ENCODE peak calls at places on chromosomes 13 and 19, in four cellular contexts. O is endothelial cell, J is cardiac muscle cell, L is breast epithelium. X is an unnamed sample.

GRCh38 chr13:111893071-111893606 is 173.8 kb upstream of the SOX1 start:
- DNase-seq in L (no peak), J (no peak), O (peak; percentile 79), X (no peak)

GRCh38 chr13:38421590-38422560 is 72.2 kb downstream of the UFM1 start:
- DNase-seq in J (peak; percentile 71), L (no peak), O (no peak), X (no peak)

GRCh38 chr19:19460761-19461265 is 54.5 kb downstream of the TSSK6 start:
- DNase-seq in O (peak; percentile 29), J (peak; percentile 48), L (peak; percentile 30), X (peak; percentile 81)

GRCh38 chr19:4581381-4582111 is 22.1 kb upstream of the SEMA6B start:
- DNase-seq in L (no peak), J (peak; percentile 58), O (no peak), X (no peak)

GRCh38 chr13:50116430-50116973 is 101.3 kb downstream of the KCNRG start:
- DNase-seq in O (no peak), L (no peak), J (no peak), X (no peak)

GRCh38 chr19:5289060-5289990 is 51.3 kb downstream of the PTPRS start:
- DNase-seq in L (no peak), J (no peak), O (no peak), X (no peak)

GRCh38 chr19:53507523-53508442 is 30.2 kb upstream of the ZNF331 start:
- DNase-seq in L (no peak), O (no peak), J (no peak), X (no peak)

GRCh38 chr13:19056355-19056880 is 125.2 kb downstream of the TUBA3C start:
- DNase-seq in L (no peak), J (no peak), O (no peak), X (no peak)

GRCh38 chr13:31204592-31204991 is 4.8 kb downstream of the B3GLCT start:
- DNase-seq in L (no peak), J (peak; percentile 61), O (no peak), X (no peak)

GRCh38 chr13:36430247-36431203 is 1.8 kb upstream of the CCNA1 start:
- DNase-seq in O (peak; percentile 4), L (no peak), J (peak; percentile 23), X (no peak)

GRCh38 chr13:76656496-76656895 is 229.7 kb downstream of the KCTD12 start:
- DNase-seq in O (no peak), L (no peak), J (no peak), X (no peak)

GRCh38 chr19:8673281-8673891 is 25.2 kb downstream of the ACTL9 start:
- DNase-seq in L (no peak), O (no peak), J (no peak), X (peak; percentile 33)

GRCh38 chr13:71408416-71408815 is 458.6 kb downstream of the DACH1 start:
- DNase-seq in O (no peak), J (no peak), L (no peak), X (no peak)

GRCh38 chr13:97307544-97307881 is 85.4 kb downstream of the MBNL2 start:
- DNase-seq in O (no peak), J (no peak), L (no peak), X (no peak)

GRCh38 chr19:30795727-30796126 is 423.5 kb downstream of the ZNF536 start:
- DNase-seq in O (no peak), J (no peak), L (no peak), X (no peak)

GRCh38 chr13:32881074-32881791 is 135.0 kb upstream of the KL start:
- DNase-seq in O (no peak), J (peak; percentile 68), L (no peak), X (no peak)

GRCh38 chr19:44800461-44800860 is 8.4 kb upstream of the BCAM start:
- DNase-seq in J (peak; percentile 83), L (peak; percentile 72), O (peak; percentile 94), X (peak; percentile 81)

GRCh38 chr19:41224632-41225031 is 5.6 kb downstream of the AXL start:
- DNase-seq in L (no peak), J (no peak), O (no peak), X (no peak)

GRCh38 chr19:35004517-35005255 is 4.6 kb downstream of the GRAMD1A start:
- DNase-seq in O (no peak), J (no peak), L (no peak), X (no peak)
- TF ChIP-seq CTCF in O (no peak), J (no peak), L (no peak), X (no peak)

GRCh38 chr19:13842294-13843103 is 34.4 kb upstream of the NANOS3 start:
- DNase-seq in L (peak; percentile 90), J (peak; percentile 84), O (peak; percentile 74), X (peak; percentile 88)
- TF ChIP-seq CTCF in L (no peak), J (no peak), O (no peak), X (no peak)

DNA sequence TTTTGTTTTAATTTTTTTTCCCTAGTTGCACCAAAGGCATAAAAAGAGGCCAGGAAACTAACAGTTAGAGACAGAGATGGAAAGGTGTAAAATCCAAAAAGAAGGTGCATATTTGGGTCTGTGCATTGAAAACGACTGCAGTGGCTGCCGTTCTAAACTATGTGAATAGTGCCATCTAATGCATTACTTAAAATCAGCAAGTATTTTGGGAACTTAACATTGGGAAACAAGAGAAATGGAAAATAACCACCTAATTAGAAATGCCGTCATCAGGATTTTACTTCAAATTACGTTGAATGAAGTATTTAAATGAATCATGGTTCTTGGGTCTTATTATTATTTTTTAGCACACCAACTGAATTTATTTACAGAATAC is 189.5 kb upstream of the MIR17HG start:
- DNase-seq in L (no peak), J (peak; percentile 15), O (no peak), X (no peak)
- TF ChIP-seq CTCF in L (no peak), J (no peak), O (no peak), X (peak; percentile 39)

GRCh38 chr19:55638864-55639359 is 1.9 kb upstream of the ZNF580 start:
- DNase-seq in O (peak; percentile 55), J (peak; percentile 41), L (no peak), X (no peak)
- TF ChIP-seq CTCF in O (peak; percentile 30), J (peak; percentile 46), L (no peak), X (peak; percentile 27)

DNA sequence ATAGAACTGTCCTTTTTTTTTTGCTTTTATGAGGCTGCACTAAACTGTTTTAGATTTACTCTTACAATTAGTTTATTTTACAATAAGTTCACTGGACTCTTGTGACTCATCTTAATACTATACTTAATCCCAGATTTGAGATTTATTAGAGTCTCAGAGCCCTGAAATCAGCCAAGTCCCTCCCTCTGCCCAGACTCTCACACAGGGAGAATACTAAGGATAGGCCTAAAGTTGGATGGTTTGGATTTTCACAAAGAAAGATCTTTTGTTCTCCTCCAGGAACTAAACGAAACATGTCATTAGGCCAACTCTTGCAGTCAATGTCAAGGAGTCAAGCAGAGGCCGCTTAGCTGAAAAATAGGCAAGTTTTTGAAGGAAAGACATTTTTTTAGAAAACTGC is 42.7 kb upstream of the MIR17HG start:
- DNase-seq in L (no peak), O (no peak), J (no peak), X (no peak)
- TF ChIP-seq CTCF in L (no peak), O (no peak), J (no peak), X (no peak)

GRCh38 chr19:6393074-6393981 is at the start of gene GTF2F1:
- DNase-seq in O (peak; percentile 92), L (peak; percentile 89), J (peak; percentile 98), X (peak; percentile 86)
- TF ChIP-seq CTCF in O (no peak), L (no peak), J (no peak), X (no peak)

DNA sequence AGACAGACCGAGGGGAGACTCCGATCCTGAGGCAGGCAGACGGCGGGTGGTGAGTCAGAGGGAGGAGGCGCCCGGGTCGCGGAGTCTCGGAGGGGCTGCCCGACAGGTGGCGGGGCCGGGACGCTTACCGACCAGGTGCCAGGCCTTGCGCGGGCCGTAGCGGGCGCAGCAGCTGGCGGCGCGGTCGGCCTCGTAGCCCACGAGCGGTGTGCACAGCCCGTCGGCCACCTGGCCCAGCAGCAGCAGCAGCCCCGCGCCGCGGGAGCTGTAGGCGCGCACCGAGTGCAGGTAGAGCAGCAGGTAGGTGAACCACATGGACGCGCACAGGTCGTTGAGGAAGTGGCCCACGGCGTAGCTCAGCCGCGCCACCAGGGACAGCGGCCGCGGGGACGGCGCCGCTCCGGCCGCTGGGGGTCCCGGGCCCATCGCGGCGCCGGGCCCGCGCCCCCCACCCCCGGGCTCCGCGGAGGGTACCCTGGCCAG is 367 bp downstream of the MFSD12 start:
- DNase-seq in J (peak; percentile 23), L (no peak), O (no peak), X (no peak)
- TF ChIP-seq CTCF in J (no peak), L (no peak), O (no peak), X (no peak)

GRCh38 chr13:62512194-62513141 is 1096.8 kb upstream of the PCDH20 start:
- DNase-seq in J (peak; percentile 32), L (no peak), O (peak; percentile 46), X (no peak)
- TF ChIP-seq CTCF in J (peak; percentile 62), L (no peak), O (peak; percentile 66), X (peak; percentile 29)

DNA sequence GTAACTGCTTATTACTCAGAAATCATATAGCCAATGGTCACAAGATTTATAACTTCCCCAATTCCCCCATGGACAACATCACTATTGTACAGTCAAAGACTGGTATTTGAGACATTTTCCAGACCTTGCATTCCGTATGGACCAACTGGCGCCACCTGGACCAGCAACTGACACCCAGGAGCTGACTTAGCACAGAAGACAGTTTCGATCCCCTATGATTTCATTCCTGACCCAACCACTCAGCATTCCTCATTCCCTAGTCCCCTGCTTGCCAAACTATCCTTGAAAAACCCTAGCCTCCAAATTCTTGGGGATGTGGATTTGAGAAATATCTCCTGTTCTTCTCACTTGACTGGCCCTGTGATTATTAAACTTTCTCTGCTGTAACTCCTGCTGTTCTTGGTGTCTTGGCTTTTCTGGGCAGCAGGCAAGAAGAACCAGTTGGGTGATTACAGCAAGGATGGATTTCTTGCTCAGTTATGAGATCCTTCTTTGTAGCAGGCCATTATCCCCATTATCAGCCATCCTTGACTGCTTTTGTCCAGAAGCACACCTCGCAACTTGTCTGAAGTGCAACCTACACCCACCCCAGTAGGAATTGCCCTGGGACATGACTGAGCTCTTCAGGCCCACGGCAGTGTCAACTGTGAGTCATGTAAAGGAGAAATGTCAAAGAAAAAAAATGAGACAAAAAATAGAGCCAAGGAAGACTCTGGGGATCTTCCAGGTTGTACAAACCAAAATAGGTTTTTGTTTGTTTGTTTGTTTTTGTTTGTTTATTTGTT is 13.7 kb upstream of the MAP3K10 start:
- DNase-seq in L (no peak), J (no peak), O (no peak), X (no peak)
- TF ChIP-seq CTCF in L (no peak), J (no peak), O (no peak), X (no peak)